ENCODE peak calls at places on chromosomes 5 and 9, in four cellular contexts. J is T-helper 22 cell, B is gastrocnemius medialis, C is Daoy. D is an unnamed sample.
A peak's percentile ranks its signal among the peaks of the same experiment; 100 is the strongest.

GRCh38 chr5:139251281-139251687 is 42.3 kb upstream of the MATR3 start:
- DNase-seq in B (no peak), C (peak; percentile 28), J (no peak), D (no peak)

GRCh38 chr5:151002250-151002649 is 18.1 kb upstream of the GPX3 start:
- DNase-seq in B (peak; percentile 34), J (no peak), C (peak; percentile 22), D (no peak)

GRCh38 chr5:71529682-71530081 is 57.5 kb upstream of the MCCC2 start:
- DNase-seq in J (no peak), B (no peak), C (no peak), D (no peak)

GRCh38 chr5:64108674-64109073 is 57.0 kb upstream of the RNF180 start:
- DNase-seq in C (no peak), J (no peak), B (no peak), D (no peak)

GRCh38 chr9:134323741-134324358 is 2.4 kb upstream of the RXRA start:
- DNase-seq in J (no peak), C (peak; percentile 65), B (peak; percentile 69), D (peak; percentile 48)

GRCh38 chr9:133770076-133770777 is 32.1 kb upstream of the SARDH start:
- DNase-seq in C (no peak), B (peak; percentile 5), J (no peak), D (no peak)

GRCh38 chr9:21395778-21396717 is 10.8 kb upstream of the IFNA2 start:
- DNase-seq in B (no peak), C (no peak), J (peak; percentile 9), D (no peak)

GRCh38 chr5:35050541-35051126 is 2.9 kb upstream of the AGXT2 start:
- DNase-seq in B (no peak), C (no peak), J (no peak), D (no peak)

GRCh38 chr5:158485604-158486081 is 614.1 kb downstream of the EBF1 start:
- DNase-seq in C (peak; percentile 20), B (peak; percentile 35), J (no peak), D (peak; percentile 33)

GRCh38 chr5:177362102-177362868 is 4.6 kb downstream of the RGS14 start:
- DNase-seq in J (peak; percentile 60), B (no peak), C (no peak), D (no peak)

GRCh38 chr9:69573666-69574456 is 98.3 kb downstream of the APBA1 start:
- DNase-seq in J (no peak), C (peak; percentile 71), B (no peak), D (no peak)

GRCh38 chr9:137001857-137002645 is 5.7 kb upstream of the CLIC3 start:
- DNase-seq in J (no peak), C (no peak), B (no peak), D (no peak)

GRCh38 chr5:116675628-116675910 is 100.9 kb upstream of the SEMA6A start:
- DNase-seq in C (no peak), B (no peak), J (no peak), D (no peak)

GRCh38 chr9:11713077-11713476 is 980.1 kb upstream of the TYRP1 start:
- DNase-seq in C (no peak), J (no peak), B (no peak), D (no peak)

GRCh38 chr9:91992636-91993035 is 42.6 kb upstream of the ROR2 start:
- DNase-seq in B (no peak), C (no peak), J (no peak), D (no peak)

GRCh38 chr9:17003576-17004240 is 131.1 kb upstream of the CNTLN start:
- DNase-seq in C (peak; percentile 10), B (no peak), J (no peak), D (no peak)

GRCh38 chr9:2502760-2503159 is 118.8 kb upstream of the VLDLR start:
- DNase-seq in C (peak; percentile 74), J (no peak), B (no peak), D (no peak)

GRCh38 chr5:44002381-44002901 is 386.8 kb downstream of the FGF10 start:
- DNase-seq in B (no peak), C (no peak), J (no peak), D (no peak)

GRCh38 chr9:126440042-126440441 is 113.4 kb downstream of the MVB12B start:
- DNase-seq in J (no peak), C (no peak), B (no peak), D (no peak)

GRCh38 chr9:36006541-36006940 is 30.2 kb upstream of the RECK start:
- DNase-seq in C (no peak), J (no peak), B (no peak), D (no peak)

GRCh38 chr5:132915681-132916080 is 42.2 kb downstream of the LEAP2 start:
- DNase-seq in B (no peak), C (no peak), J (no peak), D (no peak)